ENCODE peak calls at places on chromosomes 12 and 14, in six cellular contexts. I is endothelial cell of umbilical vein, G is A549, T is GM23248, Q is K562, F is HepG2. V is an unnamed sample.

GRCh38 chr12:8052679-8053078 is 13.5 kb downstream of the C3AR1 start:
- DNase-seq in I (no peak), G (no peak), T (no peak), F (no peak), Q (no peak), V (no peak)

GRCh38 chr12:2291182-2291832 is 238.5 kb downstream of the CACNA1C start:
- DNase-seq in T (peak), I (peak), F (peak), G (peak), Q (peak), V (peak)

GRCh38 chr12:47754881-47755280 is 3.8 kb downstream of the RAPGEF3 start:
- DNase-seq in F (no peak), T (no peak), I (no peak), G (no peak), Q (no peak), V (no peak)

GRCh38 chr12:115697341-115697740 is 580.2 kb downstream of the MED13L start:
- DNase-seq in T (no peak), G (no peak), I (no peak), Q (no peak), F (no peak), V (no peak)

GRCh38 chr14:99891900-99892299 is 98.7 kb downstream of the EML1 start:
- DNase-seq in T (peak), F (no peak), G (no peak), I (no peak), Q (no peak), V (no peak)

GRCh38 chr14:34983148-34983760 is 462 bp downstream of the SRP54 start:
- DNase-seq in I (no peak), G (no peak), T (no peak), F (no peak), Q (no peak), V (no peak)

GRCh38 chr12:56222531-56222895 is 791 bp upstream of the RNF41 start:
- DNase-seq in I (no peak), Q (no peak), T (no peak), G (no peak), F (no peak), V (no peak)

GRCh38 chr14:64444984-64445845 is 20.1 kb upstream of the AKAP5 start:
- DNase-seq in T (peak), Q (no peak), F (no peak), I (peak), G (peak), V (peak)

GRCh38 chr12:96255077-96255476 is 60.9 kb downstream of the ELK3 start:
- DNase-seq in G (no peak), Q (no peak), F (no peak), T (peak), I (peak), V (peak)

GRCh38 chr14:38257500-38257899 is 1.6 kb upstream of the CLEC14A start:
- DNase-seq in G (no peak), I (peak), T (peak), F (no peak), Q (no peak), V (no peak)

GRCh38 chr14:106308839-106309389 is 782.5 kb downstream of the TMEM121 start:
- DNase-seq in F (peak), Q (peak), G (peak), T (peak), I (no peak), V (peak)

GRCh38 chr14:81772391-81772790 is 238.7 kb upstream of the SEL1L start:
- DNase-seq in F (no peak), G (no peak), Q (no peak), T (no peak), I (no peak), V (no peak)

GRCh38 chr12:47855502-47855901 is 35.8 kb upstream of the HDAC7 start:
- DNase-seq in I (no peak), Q (no peak), F (no peak), G (no peak), T (no peak), V (no peak)

GRCh38 chr14:74846968-74847549 is 28.9 kb downstream of the PROX2 start:
- DNase-seq in G (no peak), T (peak), F (no peak), I (no peak), Q (no peak), V (no peak)

GRCh38 chr12:48054955-48055821 is 50.7 kb downstream of the SENP1 start:
- DNase-seq in T (no peak), F (no peak), G (no peak), Q (no peak), I (no peak), V (no peak)

GRCh38 chr12:12919666-12920435 is 28.5 kb downstream of the GPRC5A start:
- DNase-seq in Q (no peak), I (no peak), T (no peak), F (no peak), G (peak), V (no peak)

GRCh38 chr14:96357216-96357615 is 5.9 kb downstream of the ATG2B start:
- DNase-seq in Q (no peak), I (no peak), F (no peak), G (no peak), T (no peak), V (no peak)
- H3K4me2 ChIP-seq in Q (peak), I (no peak), F (no peak), G (no peak), T (no peak), V (no peak)

GRCh38 chr12:76446090-76446489 is 97.9 kb upstream of the BBS10 start:
- DNase-seq in G (no peak), Q (no peak), I (no peak), T (no peak), F (no peak), V (no peak)

GRCh38 chr12:76449993-76450392 is 101.8 kb upstream of the BBS10 start:
- DNase-seq in G (no peak), I (no peak), T (peak), Q (no peak), F (no peak), V (no peak)

GRCh38 chr12:76451528-76451927 is 103.3 kb upstream of the BBS10 start:
- DNase-seq in T (no peak), I (no peak), G (peak), F (peak), Q (no peak), V (no peak)

GRCh38 chr12:76450690-76451089 is 102.5 kb upstream of the BBS10 start:
- DNase-seq in G (peak), F (no peak), Q (peak), T (peak), I (peak), V (peak)

DNA sequence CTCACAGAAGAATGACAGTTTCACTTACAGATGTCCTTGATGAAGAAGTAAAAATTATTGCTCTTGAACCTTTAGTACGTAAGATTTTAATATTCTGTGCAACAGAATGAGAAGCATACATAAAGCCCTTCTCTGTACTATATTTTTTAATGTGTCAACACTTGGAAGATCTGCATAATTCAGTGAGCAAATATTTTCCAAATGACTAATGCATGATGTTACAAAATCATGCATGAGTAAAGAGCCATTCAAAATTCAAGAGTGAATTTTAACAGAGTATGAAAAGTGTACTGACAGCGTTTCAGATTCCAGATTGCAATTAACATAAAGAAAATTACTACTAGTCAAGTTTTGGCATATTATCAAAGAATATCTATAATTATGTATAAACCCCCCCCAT is 101.4 kb upstream of the BBS10 start:
- DNase-seq in I (peak), T (peak), Q (no peak), F (no peak), G (peak), V (no peak)
- H3K4me2 ChIP-seq in I (no peak), T (peak), Q (no peak), F (no peak), G (peak), V (no peak)

DNA sequence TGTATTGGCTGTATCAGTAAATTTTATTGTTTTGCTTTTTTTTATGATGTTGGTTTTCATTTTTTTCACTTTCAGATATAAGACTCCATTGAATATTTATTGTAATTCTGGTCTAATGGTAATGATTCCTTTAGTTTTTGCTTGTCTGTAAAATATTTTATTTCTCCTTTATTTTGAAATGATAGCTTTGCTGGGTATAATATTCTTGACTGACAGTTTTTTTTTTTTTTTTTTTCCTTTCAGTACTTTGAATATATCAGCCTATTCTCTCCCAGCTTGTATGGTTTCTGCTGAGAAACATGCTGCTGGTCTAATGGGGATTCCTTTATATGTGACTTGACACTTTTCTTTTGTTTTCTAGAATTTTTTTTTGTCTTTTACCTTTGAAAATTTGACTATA is 195.1 kb upstream of the SLC38A2 start:
- DNase-seq in G (no peak), Q (no peak), F (no peak), T (no peak), I (no peak), V (no peak)
- H3K4me2 ChIP-seq in G (no peak), Q (no peak), F (no peak), T (no peak), I (no peak), V (no peak)

GRCh38 chr12:27474344-27474743 is 27.8 kb downstream of the SMCO2 start:
- DNase-seq in Q (no peak), F (no peak), T (peak), I (no peak), G (no peak), V (no peak)
- H3K4me2 ChIP-seq in Q (no peak), F (no peak), T (peak), I (no peak), G (no peak), V (no peak)

GRCh38 chr12:15320881-15321280 is 1.4 kb upstream of the PTPRO start:
- DNase-seq in T (no peak), I (no peak), Q (no peak), G (no peak), F (no peak), V (no peak)

GRCh38 chr12:15323530-15323929 is 1.2 kb downstream of the PTPRO start:
- DNase-seq in Q (no peak), I (no peak), T (no peak), F (no peak), G (no peak), V (no peak)

DNA sequence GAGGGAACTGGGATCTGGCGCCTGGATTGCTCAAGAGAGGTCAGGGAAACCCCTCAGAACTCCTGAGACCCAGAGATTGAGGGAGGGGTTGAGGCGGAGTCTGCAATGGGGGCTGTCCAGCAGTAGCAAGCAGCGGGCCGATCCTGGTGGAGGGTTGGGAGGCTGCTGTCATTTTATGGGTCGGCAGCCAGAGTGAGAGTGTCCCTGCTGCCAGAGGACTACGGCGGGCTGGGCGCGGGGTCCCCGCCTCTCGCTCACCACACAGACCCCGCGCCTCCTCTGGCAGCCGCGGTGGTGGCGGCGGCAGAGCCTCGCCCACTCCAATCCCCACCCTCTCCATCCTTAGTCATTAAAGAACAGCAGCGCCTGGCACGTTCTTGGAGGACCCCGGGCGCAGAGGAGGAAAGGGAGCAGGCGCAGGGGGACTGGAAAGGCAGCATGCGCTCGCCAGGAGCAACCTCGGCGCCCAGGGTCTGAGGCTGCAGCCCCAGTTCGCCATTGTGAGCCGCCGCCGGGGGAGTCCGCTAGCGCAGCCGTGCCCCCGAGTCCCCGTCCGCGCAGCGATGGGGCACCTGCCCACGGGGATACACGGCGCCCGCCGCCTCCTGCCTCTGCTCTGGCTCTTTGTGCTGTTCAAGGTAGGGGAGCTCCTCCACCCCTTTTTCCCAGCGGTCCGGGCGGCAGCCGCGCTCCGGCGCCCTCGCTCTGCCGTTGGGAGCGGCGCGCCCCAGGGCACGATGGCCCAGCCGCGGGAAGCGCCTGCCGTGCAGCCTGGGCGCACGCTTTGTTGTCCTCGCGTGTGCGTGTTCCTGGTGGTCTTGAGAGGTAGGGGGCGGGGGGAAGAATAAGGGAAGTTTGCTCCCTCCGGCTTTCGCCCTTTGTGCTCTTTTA is at the start of gene PTPRO:
- DNase-seq in G (peak), F (no peak), Q (no peak), I (no peak), T (peak), V (peak)
- H3K4me2 ChIP-seq in G (peak), F (peak), Q (no peak), I (peak), T (peak), V (peak)

GRCh38 chr12:77116277-77116676 is 50.9 kb upstream of the E2F7 start:
- DNase-seq in I (peak), Q (no peak), G (no peak), T (peak), F (no peak), V (no peak)

GRCh38 chr12:77115471-77115870 is 50.1 kb upstream of the E2F7 start:
- DNase-seq in G (no peak), I (no peak), Q (no peak), F (no peak), T (peak), V (no peak)

GRCh38 chr12:77120156-77120555 is 54.8 kb upstream of the E2F7 start:
- DNase-seq in G (peak), I (peak), Q (no peak), T (peak), F (no peak), V (no peak)

GRCh38 chr12:77120695-77121094 is 55.3 kb upstream of the E2F7 start:
- DNase-seq in G (no peak), T (peak), F (no peak), Q (no peak), I (peak), V (no peak)

GRCh38 chr12:77118696-77119095 is 53.3 kb upstream of the E2F7 start:
- DNase-seq in I (no peak), F (no peak), T (peak), Q (no peak), G (no peak), V (no peak)
- H3K4me2 ChIP-seq in I (no peak), F (no peak), T (no peak), Q (no peak), G (peak), V (no peak)